ENCODE peak calls at places on chromosomes 13 and 19, in six cellular contexts. S is myocyte; M is activated CD4-positive, CD25-positive, alpha-beta regulatory T cell; C is activated T-helper 1 cell treated with Interleukin-2 at 50 U/mL for 16 hours; Y is CD4-positive, alpha-beta T cell; P is HFFc6. H is an unnamed sample.

GRCh38 chr19:55082023-55082851 is 6.6 kb downstream of the EPS8L1 start:
- DNase-seq in M (no peak), Y (peak; percentile 47), C (no peak), P (no peak), S (no peak), H (no peak)

GRCh38 chr13:75312884-75313520 is 169.0 kb downstream of the TBC1D4 start:
- DNase-seq in S (no peak), C (no peak), M (peak; percentile 3), P (no peak), Y (no peak), H (peak; percentile 66)

GRCh38 chr19:36604656-36605100 is 435 bp upstream of the ZNF382 start:
- DNase-seq in P (peak; percentile 23), C (peak; percentile 76), M (peak; percentile 71), Y (peak; percentile 86), S (peak; percentile 73), H (no peak)

GRCh38 chr19:4556574-4557185 is 2.8 kb downstream of the SEMA6B start:
- DNase-seq in P (no peak), M (no peak), S (peak; percentile 30), Y (no peak), C (no peak), H (no peak)

GRCh38 chr13:63942372-63942771 is 2526.7 kb upstream of the PCDH20 start:
- DNase-seq in P (no peak), M (no peak), C (no peak), Y (no peak), S (no peak), H (no peak)

GRCh38 chr19:48254529-48254970 is 1.2 kb downstream of the CARD8 start:
- DNase-seq in P (no peak), C (no peak), Y (no peak), M (no peak), S (no peak), H (no peak)

GRCh38 chr13:82330499-82330898 is 1551.8 kb downstream of the SLITRK1 start:
- DNase-seq in S (peak; percentile 36), C (no peak), P (no peak), M (no peak), Y (no peak), H (no peak)

GRCh38 chr19:2166741-2167738 is 3.3 kb downstream of the DOT1L start:
- DNase-seq in P (peak; percentile 58), S (peak; percentile 48), C (no peak), Y (no peak), M (no peak), H (no peak)

GRCh38 chr13:31951215-31951678 is 80.3 kb upstream of the FRY start:
- DNase-seq in Y (no peak), C (no peak), S (peak; percentile 81), P (no peak), M (no peak), H (peak; percentile 68)

GRCh38 chr13:71374471-71375041 is 492.4 kb downstream of the DACH1 start:
- DNase-seq in M (no peak), P (no peak), Y (no peak), C (no peak), S (no peak), H (no peak)

GRCh38 chr19:35350591-35350990 is 2.9 kb downstream of the FFAR1 start:
- DNase-seq in C (no peak), Y (no peak), S (no peak), P (no peak), M (no peak), H (no peak)

H was measured in NK-92 treated with Interleukin-12 subunit alpha and Interleukin-12 subunit beta, amount 100 ng/mL, for 24 hours.